ENCODE peak calls at places on chromosomes 13 and 19, in seven cellular contexts. B is psoas muscle, E is cardiac fibroblast, P is GM12864, C is Calu3, F is uterus, X is heart right ventricle. K is an unnamed sample.

GRCh38 chr13:33678906-33679657 is 138.9 kb upstream of the RFC3 start:
- DNase-seq in B (peak; percentile 21), X (peak; percentile 36), F (peak; percentile 39), C (peak; percentile 65), E (peak; percentile 94), P (peak; percentile 95), K (no peak)

GRCh38 chr13:58879114-58879513 is 1247.6 kb downstream of the PCDH17 start:
- DNase-seq in C (no peak), P (no peak), X (no peak), E (no peak), B (no peak), F (no peak), K (no peak)

GRCh38 chr19:18294467-18294864 is 13.0 kb upstream of the JUND start:
- DNase-seq in B (peak; percentile 42), E (no peak), C (no peak), F (no peak), P (no peak), X (no peak), K (no peak)

GRCh38 chr13:113091211-113091771 is 14.3 kb upstream of the F7 start:
- DNase-seq in C (no peak), F (no peak), B (no peak), X (no peak), E (no peak), P (no peak), K (no peak)

GRCh38 chr19:51131780-51132680 is 7.3 kb downstream of the SIGLEC9 start:
- DNase-seq in P (no peak), C (no peak), F (no peak), B (no peak), X (peak; percentile 60), E (peak; percentile 75), K (no peak)

GRCh38 chr19:4347521-4347920 is 4.2 kb downstream of the MPND start:
- DNase-seq in B (no peak), C (no peak), P (no peak), X (no peak), E (no peak), F (no peak), K (no peak)

GRCh38 chr13:24050292-24050711 is 110.2 kb upstream of the SPATA13 start:
- DNase-seq in P (no peak), X (peak; percentile 42), E (peak; percentile 75), B (peak; percentile 28), F (peak; percentile 64), C (no peak), K (no peak)

GRCh38 chr13:26584713-26585112 is 27.2 kb downstream of the WASF3 start:
- DNase-seq in C (no peak), X (no peak), P (no peak), B (no peak), E (peak; percentile 72), F (no peak), K (no peak)

GRCh38 chr13:114268344-114269280 is 12.8 kb upstream of the UPF3A start:
- DNase-seq in E (no peak), X (no peak), F (no peak), B (no peak), P (no peak), C (no peak), K (no peak)

GRCh38 chr19:29491995-29492577 is 33.7 kb upstream of the VSTM2B start:
- DNase-seq in X (no peak), B (no peak), E (no peak), F (no peak), P (no peak), C (no peak), K (no peak)

GRCh38 chr13:93244141-93244917 is 17.7 kb downstream of the GPC6 start:
- DNase-seq in C (no peak), P (no peak), X (no peak), E (peak; percentile 40), B (no peak), F (no peak), K (no peak)

GRCh38 chr13:43786766-43787517 is at the start of gene ENOX1:
- DNase-seq in P (no peak), F (peak; percentile 60), E (peak; percentile 81), X (peak; percentile 78), C (peak; percentile 49), B (peak; percentile 62), K (peak; percentile 61)

GRCh38 chr19:51030631-51031030 is 4.2 kb downstream of the KLK12 start:
- DNase-seq in E (no peak), X (no peak), P (no peak), C (no peak), B (no peak), F (no peak), K (no peak)

GRCh38 chr19:51719251-51719901 is 4.4 kb downstream of the HAS1 start:
- DNase-seq in B (no peak), E (no peak), C (no peak), F (no peak), X (no peak), P (no peak), K (no peak)

GRCh38 chr13:43114504-43114903 is 91.1 kb downstream of the DNAJC15 start:
- DNase-seq in C (no peak), B (no peak), P (no peak), X (no peak), F (no peak), E (no peak), K (no peak)

GRCh38 chr13:94464771-94465170 is 14.7 kb downstream of the DCT start:
- DNase-seq in X (no peak), F (no peak), B (no peak), P (no peak), C (no peak), E (no peak), K (no peak)

GRCh38 chr19:23916991-23917390 is 2.3 kb downstream of the ZNF726 start:
- DNase-seq in B (no peak), C (no peak), X (no peak), F (no peak), P (no peak), E (peak; percentile 52), K (no peak)

GRCh38 chr19:49895566-49896297 is 955 bp downstream of the IL4I1 start:
- DNase-seq in F (no peak), X (no peak), E (no peak), P (no peak), B (no peak), C (no peak), K (no peak)

GRCh38 chr13:26663801-26664200 is 96.8 kb downstream of the GPR12 start:
- DNase-seq in P (no peak), X (no peak), E (no peak), C (no peak), B (no peak), F (no peak), K (no peak)

GRCh38 chr13:98997738-98998641 is 20.1 kb upstream of the DOCK9 start:
- DNase-seq in C (no peak), F (no peak), B (peak; percentile 18), P (no peak), X (no peak), E (no peak), K (no peak)

GRCh38 chr13:37460211-37460610 is 138.4 kb downstream of the POSTN start:
- DNase-seq in P (no peak), F (no peak), B (no peak), X (no peak), C (no peak), E (no peak), K (no peak)

GRCh38 chr19:13633109-13633508 is 126.8 kb upstream of the CACNA1A start:
- DNase-seq in F (no peak), X (no peak), B (no peak), E (peak; percentile 16), C (peak; percentile 41), P (no peak), K (no peak)

GRCh38 chr19:8321760-8322637 is 703 bp downstream of the RPS28 start:
- DNase-seq in B (no peak), C (no peak), F (no peak), P (no peak), X (no peak), E (peak; percentile 20), K (no peak)

GRCh38 chr13:45700971-45701900 is 884 bp upstream of the CBY2 start:
- DNase-seq in E (no peak), F (no peak), C (no peak), X (no peak), P (peak; percentile 96), B (no peak), K (no peak)
- TF ChIP-seq CTCF in E (no peak), F (no peak), C (no peak), X (no peak), P (peak; percentile 73), B (no peak), K (peak; percentile 15)

GRCh38 chr19:41447732-41448332 is 4.9 kb downstream of the ERICH4 start:
- DNase-seq in P (no peak), F (no peak), B (no peak), E (no peak), X (no peak), C (no peak), K (no peak)
- TF ChIP-seq CTCF in P (no peak), F (no peak), B (no peak), E (peak; percentile 5), X (no peak), C (no peak), K (no peak)

DNA sequence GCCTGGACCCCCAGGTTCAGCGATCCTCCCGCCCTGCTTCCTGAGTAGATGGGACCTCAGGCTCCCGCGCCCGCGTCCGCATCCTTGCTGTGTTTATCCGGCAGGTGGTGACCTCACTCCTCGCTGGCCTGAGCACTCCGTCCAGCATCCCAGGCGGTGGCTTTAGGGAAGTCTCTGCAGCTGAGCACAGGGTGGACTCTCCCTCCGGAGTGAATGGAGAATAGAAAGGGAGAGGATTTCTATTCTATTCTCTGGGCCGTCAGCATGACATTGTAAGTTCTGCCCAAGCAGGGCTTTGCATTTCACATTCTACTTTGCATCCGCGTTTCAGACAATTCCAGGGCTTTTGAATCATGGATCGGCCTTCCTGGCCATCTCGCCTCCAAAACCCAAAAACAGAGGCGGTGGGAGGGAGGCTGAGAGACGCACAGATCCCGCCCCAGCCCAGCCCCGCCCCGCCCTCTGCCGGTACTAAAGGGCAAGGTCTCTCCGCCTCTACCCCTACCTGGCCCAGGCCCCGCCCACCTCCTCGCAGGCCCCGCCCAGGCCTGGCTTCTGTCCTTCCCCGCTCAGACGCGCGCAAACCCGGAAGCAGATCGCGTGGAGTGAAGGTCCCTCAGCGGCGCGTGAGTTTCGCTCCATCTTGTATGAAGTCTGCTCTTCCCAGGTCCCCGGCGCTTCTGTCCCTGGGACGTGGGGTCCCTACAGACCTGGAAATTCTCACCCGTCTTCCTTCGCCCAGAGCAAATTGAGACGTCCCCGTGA is at the start of gene ZNF525:
- DNase-seq in C (peak; percentile 96), B (peak; percentile 85), F (peak; percentile 92), X (peak; percentile 91), P (peak; percentile 71), E (peak; percentile 76), K (peak; percentile 80)
- TF ChIP-seq CTCF in C (peak; percentile 30), B (no peak), F (no peak), X (peak; percentile 7), P (peak; percentile 22), E (no peak), K (peak; percentile 55)

GRCh38 chr13:25262261-25262660 is 25.0 kb downstream of the MTMR6 start:
- DNase-seq in P (no peak), F (no peak), E (no peak), B (no peak), X (no peak), C (no peak), K (no peak)

GRCh38 chr13:25268561-25268960 is 18.7 kb downstream of the MTMR6 start:
- DNase-seq in F (no peak), X (no peak), B (no peak), C (no peak), P (no peak), E (no peak), K (no peak)

DNA sequence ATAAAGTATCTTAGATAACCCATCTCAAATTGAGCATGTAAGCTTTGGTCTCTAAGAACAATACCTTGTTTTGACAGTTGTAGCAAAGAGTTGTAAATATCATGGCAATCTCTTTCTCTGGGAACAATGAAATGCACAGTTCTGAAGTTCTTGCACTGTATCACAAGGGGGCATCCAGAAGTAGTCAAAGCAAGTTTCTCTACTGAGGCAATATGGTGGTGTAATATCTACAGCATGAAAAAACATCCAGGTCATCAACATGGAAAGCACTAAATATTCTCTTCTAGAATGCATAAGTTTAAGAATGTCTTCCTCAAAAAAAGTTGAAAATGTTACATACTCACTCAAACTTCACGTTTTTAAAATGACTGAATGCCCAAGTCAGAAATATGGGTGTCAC is 19.6 kb downstream of the MTMR6 start:
- DNase-seq in X (no peak), B (no peak), P (no peak), E (peak; percentile 38), C (no peak), F (no peak), K (no peak)
- TF ChIP-seq CTCF in X (no peak), B (no peak), P (peak; percentile 27), E (peak; percentile 28), C (no peak), F (no peak), K (no peak)